ENCODE peak calls at places on chromosome 15, in four cellular contexts. Y, X, J and G are unnamed samples.

GRCh38 chr15:33031324-33031736 is 163.2 kb downstream of the FMN1 start:
- DNase-seq in Y (no peak), X (peak), J (no peak), G (no peak)

GRCh38 chr15:67690936-67691335 is 134.4 kb upstream of the SKOR1 start:
- DNase-seq in J (no peak), Y (no peak), X (peak), G (no peak)

GRCh38 chr15:76312540-76313174 is 1.4 kb upstream of the ETFA start:
- DNase-seq in Y (no peak), J (no peak), X (peak), G (no peak)

GRCh38 chr15:60804986-60805949 is 326.3 kb upstream of the ICE2 start:
- DNase-seq in J (no peak), Y (no peak), X (peak), G (peak)

GRCh38 chr15:70795311-70795665 is 31.9 kb upstream of the UACA start:
- DNase-seq in Y (no peak), J (no peak), X (peak), G (no peak)

GRCh38 chr15:66898656-66899402 is 166.6 kb upstream of the SMAD3 start:
- DNase-seq in X (no peak), Y (no peak), J (no peak), G (no peak)

GRCh38 chr15:43889072-43889471 is 62.3 kb downstream of the WDR76 start:
- DNase-seq in J (no peak), X (no peak), Y (no peak), G (no peak)

GRCh38 chr15:58987036-58987435 is 427 bp upstream of the RNF111 start:
- DNase-seq in J (no peak), Y (no peak), X (peak), G (no peak)

GRCh38 chr15:82020588-82020987 is 25.2 kb downstream of the MEX3B start:
- DNase-seq in Y (no peak), J (no peak), X (no peak), G (no peak)

DNA sequence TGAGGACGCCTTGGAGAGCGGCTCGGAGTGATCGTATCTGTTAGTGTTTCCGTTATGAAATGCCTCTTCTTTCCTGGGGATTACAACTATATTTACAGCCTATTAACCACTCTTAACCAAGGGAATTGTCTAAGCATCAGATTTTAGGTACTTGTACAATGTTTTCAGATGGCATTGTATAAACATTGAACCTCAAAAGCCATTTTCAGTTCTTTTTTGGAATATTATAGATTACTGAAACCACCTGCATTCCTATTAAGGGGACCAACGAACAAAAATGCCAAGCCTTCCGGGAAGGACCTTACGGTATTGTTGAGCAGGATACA is 1.1 kb downstream of the NEO1 start:
- DNase-seq in J (no peak), X (no peak), Y (no peak), G (no peak)
- H3K27ac ChIP-seq in J (no peak), X (peak), Y (peak), G (peak)

DNA sequence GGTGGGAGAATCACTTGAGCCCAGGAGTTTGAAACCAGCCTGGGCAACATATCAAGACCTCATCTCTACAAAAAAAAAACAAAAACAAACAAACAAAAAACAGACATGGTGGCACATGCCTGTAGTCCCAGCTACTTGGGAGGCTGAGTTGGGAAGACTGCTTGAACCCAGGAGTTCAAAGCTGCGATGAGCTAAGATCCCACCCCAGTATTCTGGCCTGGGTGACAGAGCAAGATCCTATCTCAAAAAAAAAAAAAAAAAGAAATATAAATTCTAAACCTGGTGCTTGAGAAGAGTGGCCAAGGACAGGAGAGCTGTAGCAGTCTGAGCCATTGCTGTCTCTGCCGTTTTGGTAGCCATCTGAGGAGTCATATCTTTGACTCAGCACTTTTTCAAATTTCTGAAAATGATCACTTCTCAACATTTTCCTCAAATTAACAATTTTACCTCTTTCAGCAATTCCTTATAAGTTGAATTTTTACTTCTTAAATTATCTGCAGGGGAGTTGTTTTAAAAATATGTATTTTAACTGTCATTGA is 3.6 kb upstream of the DENND4A start:
- DNase-seq in Y (no peak), X (no peak), J (no peak), G (no peak)
- TF ChIP-seq CTCF in Y (no peak), X (no peak), J (no peak), G (no peak)

GRCh38 chr15:52019394-52020252 is 604 bp downstream of the MAPK6 start:
- DNase-seq in X (peak), Y (peak), J (peak), G (peak)

GRCh38 chr15:52020253-52021085 is 1.4 kb downstream of the MAPK6 start:
- DNase-seq in X (peak), Y (no peak), J (no peak), G (no peak)

GRCh38 chr15:52021892-52022540 is 3.0 kb downstream of the MAPK6 start:
- DNase-seq in Y (no peak), X (no peak), J (no peak), G (no peak)

GRCh38 chr15:52023169-52023922 is 4.3 kb downstream of the MAPK6 start:
- DNase-seq in Y (no peak), X (no peak), J (no peak), G (no peak)

GRCh38 chr15:52021128-52021671 is 2.2 kb downstream of the MAPK6 start:
- DNase-seq in X (peak), J (peak), Y (peak), G (no peak)
- H3K4me3 ChIP-seq in X (peak), J (peak), Y (peak), G (peak)

GRCh38 chr15:41331833-41332787 is at the start of gene OIP5:
- DNase-seq in Y (peak), X (peak), J (peak), G (peak)
- H3K27ac ChIP-seq in Y (peak), X (peak), J (peak), G (peak)

GRCh38 chr15:39628131-39628482 is 47.2 kb downstream of the THBS1 start:
- DNase-seq in J (no peak), Y (no peak), X (no peak), G (no peak)
- TF ChIP-seq CTCF in J (no peak), Y (peak), X (peak), G (peak)

GRCh38 chr15:37695719-37696118 is 238.7 kb upstream of the TMCO5A start:
- DNase-seq in Y (no peak), X (peak), J (no peak), G (no peak)
- H3K4me3 ChIP-seq in Y (no peak), X (no peak), J (no peak), G (no peak)